ENCODE peak calls at places on chromosome 21, in seven cellular contexts. One of them, this sample, is unnamed.

GRCh38 chr21:33403128-33403785 is at the start of gene IFNGR2:
- DNase-seq in small intestine: no peak
- DNase-seq in astrocyte: no peak
- DNase-seq in heart right ventricle: peak; percentile 65
- DNase-seq in neural progenitor cell: peak; percentile 77
- DNase-seq in cardiac muscle cell: peak; percentile 56
- DNase-seq in ovary: peak; percentile 69
- DNase-seq in this sample: no peak

GRCh38 chr21:39050839-39051560 is 132.3 kb downstream of the PSMG1 start:
- DNase-seq in small intestine: no peak
- DNase-seq in cardiac muscle cell: no peak
- DNase-seq in heart right ventricle: no peak
- DNase-seq in neural progenitor cell: no peak
- DNase-seq in ovary: no peak
- DNase-seq in astrocyte: no peak
- DNase-seq in this sample: no peak

GRCh38 chr21:27407296-27407695 is 440.4 kb upstream of the ADAMTS5 start:
- DNase-seq in neural progenitor cell: peak; percentile 52
- DNase-seq in heart right ventricle: no peak
- DNase-seq in cardiac muscle cell: peak; percentile 35
- DNase-seq in ovary: no peak
- DNase-seq in small intestine: no peak
- DNase-seq in astrocyte: no peak
- DNase-seq in this sample: no peak

GRCh38 chr21:45556645-45557601 is 14.7 kb upstream of the SLC19A1 start:
- DNase-seq in ovary: peak; percentile 54
- DNase-seq in astrocyte: no peak
- DNase-seq in cardiac muscle cell: no peak
- DNase-seq in heart right ventricle: no peak
- DNase-seq in small intestine: no peak
- DNase-seq in neural progenitor cell: no peak
- DNase-seq in this sample: no peak

GRCh38 chr21:27196651-27197050 is 229.8 kb upstream of the ADAMTS5 start:
- DNase-seq in astrocyte: no peak
- DNase-seq in small intestine: no peak
- DNase-seq in ovary: no peak
- DNase-seq in neural progenitor cell: no peak
- DNase-seq in cardiac muscle cell: no peak
- DNase-seq in heart right ventricle: no peak
- DNase-seq in this sample: no peak

GRCh38 chr21:23936224-23936623 is 1671.1 kb downstream of the MRPL39 start:
- DNase-seq in small intestine: no peak
- DNase-seq in neural progenitor cell: peak; percentile 5
- DNase-seq in cardiac muscle cell: peak; percentile 4
- DNase-seq in astrocyte: peak; percentile 2
- DNase-seq in ovary: no peak
- DNase-seq in heart right ventricle: no peak
- DNase-seq in this sample: no peak

GRCh38 chr21:35924714-35925301 is 135.5 kb downstream of the SETD4 start:
- DNase-seq in small intestine: peak; percentile 29
- DNase-seq in neural progenitor cell: no peak
- DNase-seq in astrocyte: peak; percentile 95
- DNase-seq in cardiac muscle cell: peak; percentile 69
- DNase-seq in heart right ventricle: no peak
- DNase-seq in ovary: no peak
- DNase-seq in this sample: no peak

GRCh38 chr21:26798856-26799751 is 46.1 kb downstream of the ADAMTS1 start:
- DNase-seq in ovary: no peak
- DNase-seq in astrocyte: peak; percentile 18
- DNase-seq in cardiac muscle cell: no peak
- DNase-seq in neural progenitor cell: no peak
- DNase-seq in heart right ventricle: no peak
- DNase-seq in small intestine: no peak
- DNase-seq in this sample: no peak

GRCh38 chr21:46191257-46191685 is 7.0 kb upstream of the SPATC1L start:
- DNase-seq in cardiac muscle cell: peak; percentile 85
- DNase-seq in heart right ventricle: no peak
- DNase-seq in astrocyte: peak; percentile 72
- DNase-seq in neural progenitor cell: no peak
- DNase-seq in ovary: peak; percentile 51
- DNase-seq in small intestine: no peak
- DNase-seq in this sample: no peak

GRCh38 chr21:33232640-33233039 is 2.9 kb downstream of the IFNAR2 start:
- DNase-seq in small intestine: no peak
- DNase-seq in astrocyte: no peak
- DNase-seq in heart right ventricle: no peak
- DNase-seq in cardiac muscle cell: peak; percentile 25
- DNase-seq in neural progenitor cell: no peak
- DNase-seq in ovary: no peak
- DNase-seq in this sample: no peak

GRCh38 chr21:45450741-45451740 is 46.1 kb downstream of the COL18A1 start:
- DNase-seq in cardiac muscle cell: no peak
- DNase-seq in small intestine: peak; percentile 12
- DNase-seq in astrocyte: peak; percentile 23
- DNase-seq in heart right ventricle: peak; percentile 8
- DNase-seq in ovary: peak; percentile 54
- DNase-seq in neural progenitor cell: no peak
- DNase-seq in this sample: no peak

GRCh38 chr21:31878831-31879230 is 6.0 kb downstream of the HUNK start:
- DNase-seq in ovary: no peak
- DNase-seq in heart right ventricle: no peak
- DNase-seq in small intestine: no peak
- DNase-seq in astrocyte: no peak
- DNase-seq in cardiac muscle cell: no peak
- DNase-seq in neural progenitor cell: no peak
- DNase-seq in this sample: no peak

GRCh38 chr21:42997053-42997452 is 22.7 kb downstream of the PKNOX1 start:
- DNase-seq in small intestine: no peak
- DNase-seq in neural progenitor cell: no peak
- DNase-seq in astrocyte: peak; percentile 97
- DNase-seq in cardiac muscle cell: peak; percentile 96
- DNase-seq in heart right ventricle: peak; percentile 36
- DNase-seq in ovary: peak; percentile 70
- DNase-seq in this sample: no peak

GRCh38 chr21:42988234-42988965 is 14.0 kb downstream of the PKNOX1 start:
- DNase-seq in neural progenitor cell: no peak
- DNase-seq in cardiac muscle cell: peak; percentile 32
- DNase-seq in small intestine: no peak
- DNase-seq in heart right ventricle: no peak
- DNase-seq in astrocyte: peak; percentile 42
- DNase-seq in ovary: no peak
- DNase-seq in this sample: no peak

GRCh38 chr21:42990251-42990650 is 15.9 kb downstream of the PKNOX1 start:
- DNase-seq in ovary: no peak
- DNase-seq in astrocyte: no peak
- DNase-seq in heart right ventricle: no peak
- DNase-seq in small intestine: no peak
- DNase-seq in cardiac muscle cell: no peak
- DNase-seq in neural progenitor cell: no peak
- DNase-seq in this sample: no peak

GRCh38 chr21:42992943-42993712 is 18.8 kb downstream of the PKNOX1 start:
- DNase-seq in small intestine: no peak
- DNase-seq in astrocyte: peak; percentile 41
- DNase-seq in ovary: no peak
- DNase-seq in heart right ventricle: no peak
- DNase-seq in cardiac muscle cell: peak; percentile 32
- DNase-seq in neural progenitor cell: no peak
- DNase-seq in this sample: no peak

GRCh38 chr21:42991992-42992740 is 17.8 kb downstream of the PKNOX1 start:
- DNase-seq in ovary: peak; percentile 84
- DNase-seq in small intestine: no peak
- DNase-seq in cardiac muscle cell: peak; percentile 95
- DNase-seq in neural progenitor cell: no peak
- DNase-seq in astrocyte: peak; percentile 89
- DNase-seq in heart right ventricle: peak; percentile 37
- DNase-seq in this sample: no peak
- H3K27ac ChIP-seq in ovary: no peak overlapping the region
- H3K27ac ChIP-seq in small intestine: peak overlapping the region; percentile 53
- H3K27ac ChIP-seq in cardiac muscle cell: peak overlapping the region; percentile 82
- H3K27ac ChIP-seq in neural progenitor cell: no peak overlapping the region
- H3K27ac ChIP-seq in astrocyte: peak overlapping the region; percentile 67
- H3K27ac ChIP-seq in heart right ventricle: peak overlapping the region; percentile 52
- H3K27ac ChIP-seq in this sample: no peak overlapping the region

GRCh38 chr21:24955275-24955961 is 651.9 kb downstream of the MRPL39 start:
- DNase-seq in ovary: no peak
- DNase-seq in astrocyte: no peak
- DNase-seq in small intestine: no peak
- DNase-seq in heart right ventricle: no peak
- DNase-seq in neural progenitor cell: no peak
- DNase-seq in cardiac muscle cell: no peak
- DNase-seq in this sample: no peak
- H3K27ac ChIP-seq in ovary: no peak overlapping the region
- H3K27ac ChIP-seq in astrocyte: no peak overlapping the region
- H3K27ac ChIP-seq in small intestine: no peak overlapping the region
- H3K27ac ChIP-seq in heart right ventricle: no peak overlapping the region
- H3K27ac ChIP-seq in neural progenitor cell: no peak overlapping the region
- H3K27ac ChIP-seq in cardiac muscle cell: no peak overlapping the region
- H3K27ac ChIP-seq in this sample: no peak overlapping the region

GRCh38 chr21:15144026-15144425 is 79.2 kb upstream of the NRIP1 start:
- DNase-seq in heart right ventricle: no peak
- DNase-seq in ovary: no peak
- DNase-seq in cardiac muscle cell: no peak
- DNase-seq in small intestine: no peak
- DNase-seq in astrocyte: no peak
- DNase-seq in neural progenitor cell: no peak
- DNase-seq in this sample: no peak

GRCh38 chr21:15141236-15141970 is 76.6 kb upstream of the NRIP1 start:
- DNase-seq in astrocyte: no peak
- DNase-seq in small intestine: peak; percentile 84
- DNase-seq in heart right ventricle: no peak
- DNase-seq in neural progenitor cell: no peak
- DNase-seq in cardiac muscle cell: no peak
- DNase-seq in ovary: no peak
- DNase-seq in this sample: no peak

GRCh38 chr21:15139881-15140280 is 75.1 kb upstream of the NRIP1 start:
- DNase-seq in neural progenitor cell: no peak
- DNase-seq in ovary: no peak
- DNase-seq in small intestine: no peak
- DNase-seq in astrocyte: no peak
- DNase-seq in heart right ventricle: no peak
- DNase-seq in cardiac muscle cell: no peak
- DNase-seq in this sample: no peak

GRCh38 chr21:15138475-15138874 is 73.7 kb upstream of the NRIP1 start:
- DNase-seq in neural progenitor cell: peak; percentile 6
- DNase-seq in astrocyte: no peak
- DNase-seq in cardiac muscle cell: no peak
- DNase-seq in ovary: peak; percentile 40
- DNase-seq in small intestine: peak; percentile 69
- DNase-seq in heart right ventricle: no peak
- DNase-seq in this sample: no peak

DNA sequence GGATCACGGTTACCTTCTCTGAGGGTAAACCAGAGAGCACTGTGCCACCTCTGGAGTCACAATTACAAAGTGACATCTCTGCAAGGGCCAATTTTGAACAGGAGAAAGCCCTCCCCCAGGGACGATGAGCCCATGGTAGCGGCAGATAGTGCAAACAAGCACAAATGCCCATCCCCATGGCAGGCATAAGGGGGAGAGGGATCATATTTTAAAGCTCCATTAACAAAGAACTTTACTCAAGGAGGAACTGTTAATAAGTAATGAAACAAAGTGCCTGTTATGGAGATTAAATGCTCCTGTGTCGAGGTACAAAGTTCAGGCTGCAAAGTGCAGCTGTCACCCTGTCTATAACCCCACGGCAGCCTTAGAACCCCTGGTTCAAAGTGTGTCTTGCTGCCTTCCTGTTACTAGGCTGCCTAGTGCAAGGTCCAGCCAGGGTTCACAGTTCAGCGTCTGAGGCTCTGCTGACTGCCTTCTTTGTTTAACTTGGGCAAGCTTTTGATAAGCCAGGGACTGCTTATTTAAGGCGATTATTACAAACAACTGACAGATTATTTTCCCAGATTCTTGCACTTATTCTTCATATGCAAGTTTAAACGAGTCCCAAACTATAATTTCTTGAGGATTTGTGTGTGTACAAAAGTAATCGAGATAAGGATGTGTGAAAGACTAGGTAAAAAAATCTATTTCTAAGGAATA is 75.7 kb upstream of the NRIP1 start:
- DNase-seq in small intestine: peak; percentile 99
- DNase-seq in heart right ventricle: no peak
- DNase-seq in ovary: no peak
- DNase-seq in neural progenitor cell: no peak
- DNase-seq in cardiac muscle cell: peak; percentile 30
- DNase-seq in astrocyte: no peak
- DNase-seq in this sample: no peak
- H3K27ac ChIP-seq in small intestine: peak overlapping the region; percentile 72
- H3K27ac ChIP-seq in heart right ventricle: no peak overlapping the region
- H3K27ac ChIP-seq in ovary: no peak overlapping the region
- H3K27ac ChIP-seq in neural progenitor cell: no peak overlapping the region
- H3K27ac ChIP-seq in cardiac muscle cell: no peak overlapping the region
- H3K27ac ChIP-seq in astrocyte: no peak overlapping the region
- H3K27ac ChIP-seq in this sample: no peak overlapping the region

DNA sequence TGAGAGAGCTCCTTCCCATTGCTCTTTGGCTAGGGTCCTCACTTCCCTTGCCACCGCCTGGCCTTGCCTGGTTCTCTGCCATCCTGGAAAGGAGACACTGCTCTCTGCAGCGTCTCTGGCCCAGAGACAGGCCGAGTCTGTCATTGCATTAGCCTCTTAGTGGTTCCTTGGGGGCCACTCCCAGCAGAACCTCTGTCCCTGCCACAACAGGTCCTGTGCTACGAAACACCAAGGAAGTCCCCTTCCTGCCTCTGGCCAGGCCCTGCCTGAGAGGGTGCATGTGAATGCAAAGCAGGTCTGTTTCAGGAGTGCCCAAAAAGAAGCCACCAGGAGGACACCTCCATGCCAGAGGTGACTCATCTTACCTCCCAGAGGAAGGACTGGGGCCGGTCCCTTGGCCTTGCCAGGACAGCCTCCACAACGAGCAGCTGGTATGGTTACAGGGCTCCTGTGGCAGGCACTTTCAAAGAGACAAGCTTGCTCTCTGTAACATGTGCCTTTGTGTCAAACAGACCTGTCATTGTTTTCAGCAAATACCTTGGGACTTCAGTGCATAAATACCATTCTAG is 59.6 kb downstream of the VPS26C start:
- DNase-seq in ovary: no peak
- DNase-seq in heart right ventricle: no peak
- DNase-seq in small intestine: peak; percentile 25
- DNase-seq in astrocyte: peak; percentile 22
- DNase-seq in neural progenitor cell: no peak
- DNase-seq in cardiac muscle cell: no peak
- DNase-seq in this sample: no peak
- H3K27ac ChIP-seq in ovary: no peak overlapping the region
- H3K27ac ChIP-seq in heart right ventricle: peak overlapping the region; percentile 91
- H3K27ac ChIP-seq in small intestine: peak overlapping the region; percentile 59
- H3K27ac ChIP-seq in astrocyte: no peak overlapping the region
- H3K27ac ChIP-seq in neural progenitor cell: no peak overlapping the region
- H3K27ac ChIP-seq in cardiac muscle cell: peak overlapping the region; percentile 76
- H3K27ac ChIP-seq in this sample: no peak overlapping the region

GRCh38 chr21:34914239-34914638 is 134.9 kb downstream of the RUNX1 start:
- DNase-seq in ovary: no peak
- DNase-seq in small intestine: no peak
- DNase-seq in heart right ventricle: no peak
- DNase-seq in astrocyte: no peak
- DNase-seq in neural progenitor cell: no peak
- DNase-seq in cardiac muscle cell: no peak
- DNase-seq in this sample: no peak
- H3K27ac ChIP-seq in ovary: no peak overlapping the region
- H3K27ac ChIP-seq in small intestine: no peak overlapping the region
- H3K27ac ChIP-seq in heart right ventricle: no peak overlapping the region
- H3K27ac ChIP-seq in astrocyte: no peak overlapping the region
- H3K27ac ChIP-seq in neural progenitor cell: no peak overlapping the region
- H3K27ac ChIP-seq in cardiac muscle cell: no peak overlapping the region
- H3K27ac ChIP-seq in this sample: no peak overlapping the region

GRCh38 chr21:15054606-15055239 is 10.1 kb downstream of the NRIP1 start:
- DNase-seq in neural progenitor cell: no peak
- DNase-seq in small intestine: no peak
- DNase-seq in ovary: no peak
- DNase-seq in astrocyte: no peak
- DNase-seq in cardiac muscle cell: no peak
- DNase-seq in heart right ventricle: no peak
- DNase-seq in this sample: no peak
- H3K27ac ChIP-seq in neural progenitor cell: no peak overlapping the region
- H3K27ac ChIP-seq in small intestine: peak overlapping the region; percentile 48
- H3K27ac ChIP-seq in ovary: no peak overlapping the region
- H3K27ac ChIP-seq in astrocyte: no peak overlapping the region
- H3K27ac ChIP-seq in cardiac muscle cell: no peak overlapping the region
- H3K27ac ChIP-seq in heart right ventricle: no peak overlapping the region
- H3K27ac ChIP-seq in this sample: peak overlapping the region; percentile 29